ENCODE peak calls at places on chromosomes 1 and 21, in nine cellular contexts. C is activated CD8-positive, alpha-beta memory T cell treated with anti-CD3 and anti-CD28 coated beads, Interleukin-2, amount 50 U/mL, for 48 hours; O is IMR-90; E is KG1; Q is cerebellar cortex; N is mammary epithelial cell; D is HCEC 1CT; X is GM23248; L is left cardiac atrium. B is an unnamed sample.
A peak's percentile ranks its signal among the peaks of the same experiment; 100 is the strongest.

GRCh38 chr1:41347276-41347675 is 14.0 kb upstream of the FOXO6 start:
- DNase-seq in C (peak; percentile 25), O (no peak), E (no peak), Q (no peak), N (peak; percentile 71), D (no peak), X (no peak), L (no peak), B (no peak)

GRCh38 chr1:85316324-85316723 is 39.9 kb upstream of the BCL10 start:
- DNase-seq in C (no peak), O (no peak), E (no peak), Q (no peak), N (no peak), D (no peak), X (no peak), L (no peak), B (no peak)

GRCh38 chr1:175373786-175374623 is 181.4 kb upstream of the KIAA0040 start:
- DNase-seq in C (peak; percentile 57), O (no peak), E (no peak), Q (peak; percentile 48), N (no peak), D (no peak), X (peak; percentile 30), L (no peak), B (peak; percentile 17)

GRCh38 chr1:6489383-6489765 is 2.1 kb downstream of the PLEKHG5 start:
- DNase-seq in C (no peak), O (no peak), E (no peak), Q (no peak), N (no peak), D (no peak), X (no peak), L (no peak), B (no peak)

GRCh38 chr21:39127506-39127905 is 55.7 kb downstream of the PSMG1 start:
- DNase-seq in C (no peak), O (no peak), E (no peak), Q (no peak), N (no peak), D (no peak), X (no peak), L (no peak), B (no peak)

GRCh38 chr1:228082975-228083870 is 715 bp downstream of the ARF1 start:
- DNase-seq in C (peak; percentile 69), O (peak; percentile 29), E (no peak), Q (no peak), N (no peak), D (peak; percentile 52), X (peak; percentile 78), L (peak; percentile 74), B (peak; percentile 60)

GRCh38 chr1:225318706-225319575 is 108.9 kb downstream of the LBR start:
- DNase-seq in C (no peak), O (peak; percentile 36), E (peak; percentile 11), Q (peak; percentile 53), N (peak; percentile 36), D (peak; percentile 41), X (peak; percentile 54), L (no peak), B (peak; percentile 51)

GRCh38 chr21:37087188-37087587 is 14.1 kb downstream of the TTC3 start:
- DNase-seq in C (no peak), O (peak; percentile 82), E (no peak), Q (peak; percentile 65), N (peak; percentile 59), D (peak; percentile 76), X (peak; percentile 81), L (no peak), B (peak; percentile 15)

B was measured in AG08396.